ENCODE peak calls at places on chromosome 20, in five cellular contexts. J is stomach, E is heart left ventricle, F is IMR-90, B is Panc1. V is an unnamed sample. For H3K4me1, the result is how much of the 10 kb centered on the place peaks cover.

GRCh38 chr20:63320041-63320511 is 27.1 kb downstream of the COL20A1 start:
- DNase-seq in J (no peak), E (peak), F (no peak), B (no peak), V (no peak)

GRCh38 chr20:22795897-22796296 is 211.5 kb upstream of the FOXA2 start:
- DNase-seq in J (peak), E (peak), F (peak), B (peak), V (peak)

GRCh38 chr20:63344616-63345327 is 16.4 kb downstream of the CHRNA4 start:
- DNase-seq in J (no peak), E (peak), F (no peak), B (no peak), V (no peak)

GRCh38 chr20:16707674-16708073 is 22.2 kb upstream of the SNRPB2 start:
- DNase-seq in J (no peak), E (no peak), F (no peak), B (no peak), V (no peak)

GRCh38 chr20:36312724-36313441 is 6.7 kb downstream of the DLGAP4 start:
- DNase-seq in J (no peak), E (no peak), F (no peak), B (no peak), V (no peak)

GRCh38 chr20:21767739-21768223 is 62.3 kb downstream of the PAX1 start:
- DNase-seq in J (no peak), E (no peak), F (no peak), B (no peak), V (no peak)

GRCh38 chr20:58374906-58375760 is 13.9 kb upstream of the VAPB start:
- DNase-seq in J (no peak), E (peak), F (peak), B (no peak), V (no peak)

GRCh38 chr20:843908-844307 is 10.4 kb downstream of the FAM110A start:
- DNase-seq in J (no peak), E (no peak), F (no peak), B (no peak), V (no peak)

GRCh38 chr20:45010399-45010828 is 44.1 kb downstream of the STK4 start:
- DNase-seq in J (no peak), E (no peak), F (peak), B (no peak), V (no peak)

GRCh38 chr20:19256085-19256484 is 43.6 kb downstream of the SLC24A3 start:
- DNase-seq in J (no peak), E (no peak), F (no peak), B (no peak), V (no peak)

GRCh38 chr20:35695245-35695749 is 3.9 kb downstream of the NFS1 start:
- DNase-seq in J (peak), E (no peak), F (no peak), B (no peak), V (no peak)

GRCh38 chr20:50815162-50815989 is 20.5 kb downstream of the BCAS4 start:
- DNase-seq in J (no peak), E (no peak), F (peak), B (no peak), V (no peak)

GRCh38 chr20:5652626-5653573 is 97.3 kb upstream of the SHLD1 start:
- DNase-seq in J (no peak), E (no peak), F (peak), B (no peak), V (no peak)

GRCh38 chr20:35306931-35307517 is 14.8 kb upstream of the FAM83C start:
- DNase-seq in J (peak), E (peak), F (peak), B (no peak), V (no peak)

DNA sequence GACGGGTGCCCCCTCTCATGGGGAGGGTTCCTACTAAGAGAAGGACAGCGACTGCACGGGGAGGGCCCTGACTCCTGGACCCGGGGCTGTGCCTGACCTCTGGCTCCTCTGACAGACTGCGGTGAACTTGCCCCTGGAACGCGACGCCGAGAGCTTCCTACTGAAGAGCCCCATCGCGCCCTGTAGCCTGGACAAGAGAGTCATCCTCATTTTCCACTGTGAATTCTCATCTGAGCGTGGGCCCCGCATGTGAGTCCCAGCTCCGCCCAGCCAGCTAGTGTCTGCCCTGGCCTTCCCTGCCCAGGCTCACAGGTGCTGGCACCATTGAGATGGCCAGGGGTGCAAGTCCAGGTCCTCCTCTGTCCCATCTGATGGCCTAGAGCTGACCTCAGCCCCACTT is 7.2 kb downstream of the CDC25B start:
- DNase-seq in J (no peak), E (peak), F (no peak), B (no peak), V (no peak)
- H3K4me1 ChIP-seq in J (under half), E (under half), F (under half), B (under half), V (under half)

GRCh38 chr20:32201977-32202363 is 5.6 kb downstream of the PLAGL2 start:
- DNase-seq in J (no peak), E (no peak), F (no peak), B (no peak), V (no peak)
- H3K4me1 ChIP-seq in J (half or more), E (half or more), F (under half), B (under half), V (under half)

GRCh38 chr20:49687595-49688567 is 25.8 kb downstream of the B4GALT5 start:
- DNase-seq in J (no peak), E (no peak), F (no peak), B (no peak), V (no peak)

GRCh38 chr20:49682798-49683197 is 30.9 kb downstream of the B4GALT5 start:
- DNase-seq in J (no peak), E (no peak), F (no peak), B (no peak), V (no peak)

GRCh38 chr20:49685161-49685601 is 28.5 kb downstream of the B4GALT5 start:
- DNase-seq in J (no peak), E (no peak), F (no peak), B (no peak), V (no peak)

GRCh38 chr20:49684335-49684997 is 29.2 kb downstream of the B4GALT5 start:
- DNase-seq in J (no peak), E (no peak), F (no peak), B (no peak), V (no peak)

GRCh38 chr20:49685809-49686208 is 27.9 kb downstream of the B4GALT5 start:
- DNase-seq in J (no peak), E (no peak), F (peak), B (no peak), V (no peak)
- H3K4me1 ChIP-seq in J (under half), E (half or more), F (under half), B (under half), V (half or more)

GRCh38 chr20:8402798-8403197 is 270.7 kb downstream of the PLCB1 start:
- DNase-seq in J (no peak), E (no peak), F (no peak), B (no peak), V (no peak)

GRCh38 chr20:8398289-8399051 is 266.4 kb downstream of the PLCB1 start:
- DNase-seq in J (no peak), E (no peak), F (no peak), B (no peak), V (no peak)

GRCh38 chr20:8399963-8400362 is 267.9 kb downstream of the PLCB1 start:
- DNase-seq in J (no peak), E (no peak), F (no peak), B (no peak), V (no peak)

GRCh38 chr20:8400461-8400860 is 268.4 kb downstream of the PLCB1 start:
- DNase-seq in J (no peak), E (no peak), F (no peak), B (no peak), V (no peak)

GRCh38 chr20:8401491-8401890 is 269.4 kb downstream of the PLCB1 start:
- DNase-seq in J (no peak), E (no peak), F (peak), B (no peak), V (no peak)
- H3K4me1 ChIP-seq in J (under half), E (under half), F (under half), B (under half), V (under half)

GRCh38 chr20:31691646-31692275 is 30.9 kb downstream of the BCL2L1 start:
- DNase-seq in J (no peak), E (no peak), F (peak), B (no peak), V (no peak)
- H3K4me1 ChIP-seq in J (under half), E (half or more), F (under half), B (under half), V (half or more)

GRCh38 chr20:37343994-37344355 is 2.0 kb upstream of the SRC start:
- DNase-seq in J (no peak), E (no peak), F (no peak), B (no peak), V (no peak)
- H3K4me1 ChIP-seq in J (under half), E (under half), F (under half), B (under half), V (under half)

GRCh38 chr20:11852189-11852588 is 65.5 kb upstream of the BTBD3 start:
- DNase-seq in J (no peak), E (no peak), F (no peak), B (no peak), V (no peak)
- H3K4me1 ChIP-seq in J (under half), E (under half), F (under half), B (under half), V (under half)